ENCODE peak calls at places on chromosome 22, in five cellular contexts. One of them, this sample, is unnamed.

GRCh38 chr22:31139866-31140716 is at the start of gene PLA2G3:
- DNase-seq in lower lobe of right lung: peak; percentile 91
- DNase-seq in fibroblast of lung: peak; percentile 62
- DNase-seq in lung: peak; percentile 90
- DNase-seq in Peyer's patch: no peak
- DNase-seq in this sample: no peak

GRCh38 chr22:31394326-31394725 is 5.1 kb upstream of the DRG1 start:
- DNase-seq in lower lobe of right lung: no peak
- DNase-seq in fibroblast of lung: no peak
- DNase-seq in lung: no peak
- DNase-seq in Peyer's patch: no peak
- DNase-seq in this sample: no peak

GRCh38 chr22:24091551-24092420 is 80.7 kb downstream of the CABIN1 start:
- DNase-seq in lower lobe of right lung: no peak
- DNase-seq in fibroblast of lung: no peak
- DNase-seq in lung: no peak
- DNase-seq in Peyer's patch: no peak
- DNase-seq in this sample: peak; percentile 15

GRCh38 chr22:30425616-30426394 is at the start of gene MTFP1:
- DNase-seq in lower lobe of right lung: peak; percentile 66
- DNase-seq in fibroblast of lung: peak; percentile 63
- DNase-seq in lung: peak; percentile 64
- DNase-seq in Peyer's patch: peak; percentile 81
- DNase-seq in this sample: peak; percentile 80

GRCh38 chr22:24060375-24060788 is 49.3 kb downstream of the CABIN1 start:
- DNase-seq in lower lobe of right lung: no peak
- DNase-seq in fibroblast of lung: peak; percentile 90
- DNase-seq in lung: no peak
- DNase-seq in Peyer's patch: no peak
- DNase-seq in this sample: no peak

GRCh38 chr22:35231585-35232084 is 25.7 kb upstream of the HMGXB4 start:
- DNase-seq in lower lobe of right lung: peak; percentile 79
- DNase-seq in fibroblast of lung: peak; percentile 64
- DNase-seq in lung: peak; percentile 73
- DNase-seq in Peyer's patch: peak; percentile 79
- DNase-seq in this sample: no peak

GRCh38 chr22:33451851-33452469 is 393.8 kb upstream of the SYN3 start:
- DNase-seq in lower lobe of right lung: no peak
- DNase-seq in fibroblast of lung: no peak
- DNase-seq in lung: peak; percentile 33
- DNase-seq in Peyer's patch: no peak
- DNase-seq in this sample: no peak

GRCh38 chr22:30249049-30250038 is 2.8 kb upstream of the LIF start:
- DNase-seq in lower lobe of right lung: no peak
- DNase-seq in fibroblast of lung: peak; percentile 79
- DNase-seq in lung: no peak
- DNase-seq in Peyer's patch: no peak
- DNase-seq in this sample: no peak

GRCh38 chr22:32920032-32920628 is 118.6 kb downstream of the TIMP3 start:
- DNase-seq in lower lobe of right lung: no peak
- DNase-seq in fibroblast of lung: peak; percentile 83
- DNase-seq in lung: peak; percentile 44
- DNase-seq in Peyer's patch: peak; percentile 56
- DNase-seq in this sample: peak; percentile 74

GRCh38 chr22:31451709-31452571 is 37.7 kb downstream of the EIF4ENIF1 start:
- DNase-seq in lower lobe of right lung: no peak
- DNase-seq in fibroblast of lung: peak; percentile 56
- DNase-seq in lung: no peak
- DNase-seq in Peyer's patch: no peak
- DNase-seq in this sample: no peak

GRCh38 chr22:29629382-29630179 is 26.1 kb downstream of the NF2 start:
- DNase-seq in lower lobe of right lung: no peak
- DNase-seq in fibroblast of lung: no peak
- DNase-seq in lung: no peak
- DNase-seq in Peyer's patch: no peak
- DNase-seq in this sample: no peak

GRCh38 chr22:24727218-24727851 is 47.2 kb downstream of the PIWIL3 start:
- DNase-seq in lower lobe of right lung: no peak
- DNase-seq in fibroblast of lung: peak; percentile 93
- DNase-seq in lung: no peak
- DNase-seq in Peyer's patch: peak; percentile 52
- DNase-seq in this sample: no peak

GRCh38 chr22:29393019-29393608 is 4.7 kb upstream of the AP1B1 start:
- DNase-seq in lower lobe of right lung: no peak
- DNase-seq in fibroblast of lung: no peak
- DNase-seq in lung: no peak
- DNase-seq in Peyer's patch: no peak
- DNase-seq in this sample: no peak

GRCh38 chr22:27149886-27150529 is 492.6 kb downstream of the MIAT start:
- DNase-seq in lower lobe of right lung: no peak
- DNase-seq in fibroblast of lung: no peak
- DNase-seq in lung: no peak
- DNase-seq in Peyer's patch: no peak
- DNase-seq in this sample: no peak

GRCh38 chr22:24325105-24325757 is 54.6 kb downstream of the SPECC1L start:
- DNase-seq in lower lobe of right lung: no peak
- DNase-seq in fibroblast of lung: peak; percentile 88
- DNase-seq in lung: no peak
- DNase-seq in Peyer's patch: no peak
- DNase-seq in this sample: no peak

GRCh38 chr22:47203554-47203991 is 441.1 kb downstream of the TBC1D22A start:
- DNase-seq in lower lobe of right lung: no peak
- DNase-seq in fibroblast of lung: no peak
- DNase-seq in lung: no peak
- DNase-seq in Peyer's patch: no peak
- DNase-seq in this sample: peak; percentile 76

GRCh38 chr22:39184586-39185577 is 32.4 kb upstream of the CBX7 start:
- DNase-seq in lower lobe of right lung: peak; percentile 18
- DNase-seq in fibroblast of lung: peak; percentile 45
- DNase-seq in lung: no peak
- DNase-seq in Peyer's patch: no peak
- DNase-seq in this sample: no peak

GRCh38 chr22:47275479-47276218 is 513.2 kb downstream of the TBC1D22A start:
- DNase-seq in lower lobe of right lung: no peak
- DNase-seq in fibroblast of lung: no peak
- DNase-seq in lung: no peak
- DNase-seq in Peyer's patch: no peak
- DNase-seq in this sample: peak; percentile 39

GRCh38 chr22:39994566-39995345 is at the start of gene FAM83F:
- DNase-seq in lower lobe of right lung: peak; percentile 58
- DNase-seq in fibroblast of lung: no peak
- DNase-seq in lung: no peak
- DNase-seq in Peyer's patch: peak; percentile 74
- DNase-seq in this sample: no peak

GRCh38 chr22:49704345-49705215 is 123.1 kb downstream of the BRD1 start:
- DNase-seq in lower lobe of right lung: no peak
- DNase-seq in fibroblast of lung: no peak
- DNase-seq in lung: no peak
- DNase-seq in Peyer's patch: no peak
- DNase-seq in this sample: peak; percentile 74

GRCh38 chr22:26404851-26405357 is 24.2 kb upstream of the ASPHD2 start:
- DNase-seq in lower lobe of right lung: no peak
- DNase-seq in fibroblast of lung: no peak
- DNase-seq in lung: no peak
- DNase-seq in Peyer's patch: no peak
- DNase-seq in this sample: no peak

GRCh38 chr22:32911526-32911925 is 110.0 kb downstream of the TIMP3 start:
- DNase-seq in lower lobe of right lung: no peak
- DNase-seq in fibroblast of lung: peak; percentile 10
- DNase-seq in lung: no peak
- DNase-seq in Peyer's patch: no peak
- DNase-seq in this sample: no peak

GRCh38 chr22:35313311-35314121 is 13.8 kb downstream of the TOM1 start:
- DNase-seq in lower lobe of right lung: no peak
- DNase-seq in fibroblast of lung: peak; percentile 69
- DNase-seq in lung: no peak
- DNase-seq in Peyer's patch: peak; percentile 47
- DNase-seq in this sample: peak; percentile 66

GRCh38 chr22:49948958-49949913 is 11.3 kb upstream of the PIM3 start:
- DNase-seq in lower lobe of right lung: peak; percentile 94
- DNase-seq in fibroblast of lung: no peak
- DNase-seq in lung: peak; percentile 91
- DNase-seq in Peyer's patch: peak; percentile 92
- DNase-seq in this sample: no peak

GRCh38 chr22:49201046-49201970 is 626.4 kb downstream of the BRD1 start:
- DNase-seq in lower lobe of right lung: peak; percentile 32
- DNase-seq in fibroblast of lung: no peak
- DNase-seq in lung: no peak
- DNase-seq in Peyer's patch: peak; percentile 25
- DNase-seq in this sample: peak; percentile 73

GRCh38 chr22:27378343-27378800 is 423.2 kb downstream of the MN1 start:
- DNase-seq in lower lobe of right lung: no peak
- DNase-seq in fibroblast of lung: no peak
- DNase-seq in lung: peak; percentile 13
- DNase-seq in Peyer's patch: no peak
- DNase-seq in this sample: no peak

GRCh38 chr22:48943567-48944432 is 883.9 kb downstream of the BRD1 start:
- DNase-seq in lower lobe of right lung: no peak
- DNase-seq in fibroblast of lung: no peak
- DNase-seq in lung: peak; percentile 27
- DNase-seq in Peyer's patch: peak; percentile 37
- DNase-seq in this sample: peak; percentile 40

GRCh38 chr22:38864361-38865191 is 7.4 kb downstream of the CBX6 start:
- DNase-seq in lower lobe of right lung: peak; percentile 56
- DNase-seq in fibroblast of lung: no peak
- DNase-seq in lung: no peak
- DNase-seq in Peyer's patch: no peak
- DNase-seq in this sample: no peak

GRCh38 chr22:46641829-46642266 is 21.7 kb downstream of the GRAMD4 start:
- DNase-seq in lower lobe of right lung: no peak
- DNase-seq in fibroblast of lung: peak; percentile 57
- DNase-seq in lung: no peak
- DNase-seq in Peyer's patch: no peak
- DNase-seq in this sample: no peak

GRCh38 chr22:48835857-48836672 is 991.6 kb downstream of the BRD1 start:
- DNase-seq in lower lobe of right lung: no peak
- DNase-seq in fibroblast of lung: no peak
- DNase-seq in lung: no peak
- DNase-seq in Peyer's patch: no peak
- DNase-seq in this sample: no peak

GRCh38 chr22:12601870-12602779 is 2925.9 kb upstream of the OR11H1 start:
- DNase-seq in lower lobe of right lung: peak; percentile 64
- DNase-seq in fibroblast of lung: no peak
- DNase-seq in lung: no peak
- DNase-seq in Peyer's patch: peak; percentile 58
- DNase-seq in this sample: no peak

DNA sequence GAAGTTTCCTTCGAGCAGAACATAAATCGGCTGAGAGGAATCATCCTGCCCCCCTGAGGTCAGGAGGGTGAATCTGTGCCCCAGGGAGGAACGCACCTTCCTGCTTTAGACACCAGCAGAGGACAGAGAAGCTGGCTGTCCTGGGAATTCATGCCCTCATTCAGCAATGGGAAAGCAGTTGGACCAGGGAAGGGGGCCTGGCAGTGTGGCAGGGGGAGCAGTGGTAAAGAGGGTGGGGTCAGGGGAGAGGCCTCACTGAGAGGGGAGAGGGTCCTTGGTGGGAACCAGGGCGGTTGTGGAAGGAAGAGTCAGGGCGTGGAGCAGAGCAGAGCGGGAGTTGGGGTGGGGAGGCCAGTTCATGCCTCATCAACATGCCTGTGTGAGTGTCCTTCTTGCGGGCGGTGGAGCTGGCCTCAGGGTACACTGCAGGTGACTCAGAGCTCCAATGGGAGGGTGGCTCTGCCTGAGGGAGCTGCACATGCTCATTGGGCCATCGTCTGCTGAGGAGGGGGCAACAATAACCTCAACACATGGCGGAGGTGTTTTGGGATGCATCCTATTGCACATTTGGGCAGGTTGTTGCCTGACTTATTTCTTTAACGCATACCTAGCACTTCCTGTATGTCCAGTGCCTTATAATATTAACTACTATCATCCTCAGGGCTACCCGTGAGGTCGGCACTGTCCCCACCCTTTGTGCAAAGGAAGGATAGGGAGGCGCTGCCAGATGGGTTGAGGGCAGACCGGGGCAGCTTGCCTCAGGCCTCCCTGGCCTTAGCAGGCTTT is 23.2 kb downstream of the MED15 start:
- DNase-seq in lower lobe of right lung: peak; percentile 52
- DNase-seq in fibroblast of lung: peak; percentile 60
- DNase-seq in lung: no peak
- DNase-seq in Peyer's patch: peak; percentile 70
- DNase-seq in this sample: no peak
- H3K27ac ChIP-seq in lower lobe of right lung: peak overlapping the region; percentile 79
- H3K27ac ChIP-seq in fibroblast of lung: peak overlapping the region; percentile 96
- H3K27ac ChIP-seq in lung: peak overlapping the region; percentile 82
- H3K27ac ChIP-seq in Peyer's patch: peak overlapping the region; percentile 49
- H3K27ac ChIP-seq in this sample: peak overlapping the region; percentile 94

GRCh38 chr22:41352058-41352457 is 29.7 kb upstream of the TEF start:
- DNase-seq in lower lobe of right lung: no peak
- DNase-seq in fibroblast of lung: peak; percentile 58
- DNase-seq in lung: no peak
- DNase-seq in Peyer's patch: no peak
- DNase-seq in this sample: no peak
- TF ChIP-seq CTCF in lower lobe of right lung: no peak
- TF ChIP-seq CTCF in fibroblast of lung: no peak
- TF ChIP-seq CTCF in lung: no peak
- TF ChIP-seq CTCF in Peyer's patch: no peak
- TF ChIP-seq CTCF in this sample: no peak

GRCh38 chr22:44386386-44387035 is 73.8 kb upstream of the SHISAL1 start:
- DNase-seq in lower lobe of right lung: peak; percentile 15
- DNase-seq in fibroblast of lung: no peak
- DNase-seq in lung: no peak
- DNase-seq in Peyer's patch: no peak
- DNase-seq in this sample: no peak
- H3K27ac ChIP-seq in lower lobe of right lung: no peak overlapping the region
- H3K27ac ChIP-seq in fibroblast of lung: no peak overlapping the region
- H3K27ac ChIP-seq in lung: no peak overlapping the region
- H3K27ac ChIP-seq in Peyer's patch: no peak overlapping the region
- H3K27ac ChIP-seq in this sample: no peak overlapping the region

GRCh38 chr22:22691716-22692701 is 47.6 kb downstream of the GGTLC2 start:
- DNase-seq in lower lobe of right lung: no peak
- DNase-seq in fibroblast of lung: peak; percentile 33
- DNase-seq in lung: no peak
- DNase-seq in Peyer's patch: peak; percentile 53
- DNase-seq in this sample: no peak

GRCh38 chr22:22689621-22690345 is 45.4 kb downstream of the GGTLC2 start:
- DNase-seq in lower lobe of right lung: no peak
- DNase-seq in fibroblast of lung: no peak
- DNase-seq in lung: no peak
- DNase-seq in Peyer's patch: peak; percentile 24
- DNase-seq in this sample: no peak

GRCh38 chr22:22693531-22693884 is 49.1 kb downstream of the GGTLC2 start:
- DNase-seq in lower lobe of right lung: no peak
- DNase-seq in fibroblast of lung: no peak
- DNase-seq in lung: no peak
- DNase-seq in Peyer's patch: peak; percentile 18
- DNase-seq in this sample: no peak

GRCh38 chr22:22692707-22693530 is 48.5 kb downstream of the GGTLC2 start:
- DNase-seq in lower lobe of right lung: no peak
- DNase-seq in fibroblast of lung: peak; percentile 61
- DNase-seq in lung: peak; percentile 73
- DNase-seq in Peyer's patch: peak; percentile 92
- DNase-seq in this sample: no peak

DNA sequence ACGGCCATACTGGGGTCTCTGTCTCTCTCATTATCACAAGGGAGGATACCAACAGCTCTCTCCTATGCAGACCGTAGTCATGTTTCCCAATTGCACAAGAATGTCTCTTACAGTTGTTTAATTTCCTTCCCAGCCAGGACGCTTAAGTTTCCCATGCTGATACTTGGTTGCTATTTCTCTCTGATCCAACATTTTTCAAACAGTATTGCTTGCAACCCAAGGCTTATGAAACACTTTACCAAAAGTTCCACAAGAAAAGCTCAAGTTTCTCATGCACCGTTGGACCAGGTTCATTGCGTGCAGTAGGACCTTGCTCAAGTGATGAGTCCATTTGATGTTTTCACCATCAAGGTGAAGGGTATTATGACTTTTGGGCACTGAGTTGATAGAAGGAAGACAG is 46.6 kb downstream of the GGTLC2 start:
- DNase-seq in lower lobe of right lung: no peak
- DNase-seq in fibroblast of lung: peak; percentile 28
- DNase-seq in lung: no peak
- DNase-seq in Peyer's patch: no peak
- DNase-seq in this sample: no peak
- TF ChIP-seq CTCF in lower lobe of right lung: no peak
- TF ChIP-seq CTCF in fibroblast of lung: no peak
- TF ChIP-seq CTCF in lung: no peak
- TF ChIP-seq CTCF in Peyer's patch: no peak
- TF ChIP-seq CTCF in this sample: no peak